ENCODE peak calls at places on chromosomes 2 and 18, in four cellular contexts. M is HL-60, F is GM12878, P is K562. S is an unnamed sample.

GRCh38 chr18:11125372-11126315 is 23.7 kb downstream of the PIEZO2 start:
- DNase-seq in F (no peak), M (no peak), P (no peak), S (no peak)

GRCh38 chr18:50401334-50401733 is 26.5 kb downstream of the SKA1 start:
- DNase-seq in F (no peak), P (no peak), M (no peak), S (no peak)

GRCh38 chr2:75960134-75961009 is 249.7 kb upstream of the GCFC2 start:
- DNase-seq in P (peak; percentile 52), F (no peak), M (no peak), S (no peak)

GRCh38 chr2:225165052-225165451 is 122.8 kb upstream of the DOCK10 start:
- DNase-seq in F (no peak), M (no peak), P (no peak), S (no peak)

GRCh38 chr2:46116616-46117015 is 180.6 kb upstream of the EPAS1 start:
- DNase-seq in F (no peak), M (no peak), P (no peak), S (no peak)

GRCh38 chr18:57113783-57114465 is 33.0 kb upstream of the BOD1L2 start:
- DNase-seq in P (no peak), F (no peak), M (no peak), S (no peak)

GRCh38 chr2:173448938-173449471 is 94.3 kb downstream of the CDCA7 start:
- DNase-seq in F (peak; percentile 34), P (peak; percentile 78), M (peak; percentile 52), S (peak; percentile 37)

GRCh38 chr2:151241224-151241623 is 20.4 kb downstream of the RBM43 start:
- DNase-seq in P (no peak), M (no peak), F (no peak), S (no peak)

GRCh38 chr2:1671916-1672315 is 72.4 kb downstream of the PXDN start:
- DNase-seq in P (no peak), M (no peak), F (no peak), S (no peak)

GRCh38 chr2:174704061-174704460 is 60.2 kb downstream of the CHRNA1 start:
- DNase-seq in F (no peak), P (no peak), M (peak; percentile 60), S (no peak)

DNA sequence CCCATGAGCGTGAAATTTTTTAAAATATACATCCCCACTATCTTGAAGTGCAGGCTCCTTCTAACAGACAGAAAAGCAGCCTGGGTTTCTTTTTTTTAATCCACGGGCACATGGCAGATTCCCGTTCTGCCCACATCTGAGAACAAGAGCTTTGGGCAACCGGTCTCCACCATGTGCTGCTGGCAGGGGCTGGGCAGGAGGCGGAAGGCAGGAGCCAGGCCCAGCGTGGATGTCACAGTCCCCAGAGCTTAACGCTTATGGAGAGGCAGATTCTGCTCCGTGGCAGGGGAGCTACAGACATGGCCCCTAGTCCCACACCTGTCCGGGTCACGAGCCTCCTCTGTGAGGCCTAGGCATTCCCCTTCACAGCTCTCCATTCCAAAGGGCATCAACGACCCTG is 503.0 kb upstream of the MYT1L start:
- DNase-seq in F (no peak), M (no peak), P (no peak), S (no peak)
- TF ChIP-seq SPI1 in F (no peak), M (no peak), P (no peak), S (no peak)

DNA sequence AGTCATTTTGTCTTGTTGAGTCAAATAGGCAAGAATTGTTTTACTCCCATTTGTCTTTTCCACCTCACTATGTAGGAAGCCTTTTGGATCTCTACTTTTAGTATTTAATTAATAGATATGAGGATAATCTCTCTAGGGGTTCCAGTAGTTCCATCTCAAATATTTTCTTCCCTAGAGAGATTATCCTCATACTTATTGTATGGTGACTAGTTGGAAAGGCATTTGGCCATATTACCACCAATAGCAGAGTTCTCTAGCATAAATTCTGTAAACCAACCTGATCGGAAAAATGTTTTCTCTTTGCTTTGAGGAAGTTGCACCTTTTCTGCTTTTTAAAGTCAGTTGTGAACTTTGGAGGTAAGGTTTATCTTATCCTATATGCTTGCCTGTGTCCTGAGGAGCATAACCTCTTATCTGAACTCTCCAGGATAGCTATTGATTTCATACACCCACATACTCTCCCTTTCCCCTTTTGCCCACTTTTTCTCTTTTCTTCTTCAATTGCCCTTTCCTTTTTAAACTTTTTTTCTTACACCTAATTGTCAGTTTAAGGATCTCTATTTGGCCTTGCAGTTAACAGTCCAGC is 100.8 kb downstream of the GALNT1 start:
- DNase-seq in P (peak; percentile 58), M (no peak), F (no peak), S (no peak)
- TF ChIP-seq SPI1 in P (no peak), M (no peak), F (no peak), S (no peak)

GRCh38 chr2:203814661-203815540 is 52.7 kb upstream of the CTLA4 start:
- DNase-seq in P (peak; percentile 48), F (no peak), M (peak; percentile 55), S (peak; percentile 30)
- TF ChIP-seq SPI1 in P (no peak), F (peak; percentile 25), M (peak; percentile 66), S (peak; percentile 44)

GRCh38 chr2:138997849-138998517 is 217.8 kb upstream of the NXPH2 start:
- DNase-seq in P (no peak), M (no peak), F (no peak), S (no peak)
- TF ChIP-seq SPI1 in P (no peak), M (no peak), F (no peak), S (no peak)

GRCh38 chr2:158317642-158318041 is 138.9 kb downstream of the CCDC148 start:
- DNase-seq in M (no peak), F (no peak), P (no peak), S (no peak)
- TF ChIP-seq SPI1 in M (no peak), F (no peak), P (no peak), S (no peak)

GRCh38 chr2:99622578-99622977 is 132.8 kb upstream of the REV1 start:
- DNase-seq in P (no peak), F (no peak), M (no peak), S (no peak)
- TF ChIP-seq SPI1 in P (no peak), F (no peak), M (no peak), S (no peak)

DNA sequence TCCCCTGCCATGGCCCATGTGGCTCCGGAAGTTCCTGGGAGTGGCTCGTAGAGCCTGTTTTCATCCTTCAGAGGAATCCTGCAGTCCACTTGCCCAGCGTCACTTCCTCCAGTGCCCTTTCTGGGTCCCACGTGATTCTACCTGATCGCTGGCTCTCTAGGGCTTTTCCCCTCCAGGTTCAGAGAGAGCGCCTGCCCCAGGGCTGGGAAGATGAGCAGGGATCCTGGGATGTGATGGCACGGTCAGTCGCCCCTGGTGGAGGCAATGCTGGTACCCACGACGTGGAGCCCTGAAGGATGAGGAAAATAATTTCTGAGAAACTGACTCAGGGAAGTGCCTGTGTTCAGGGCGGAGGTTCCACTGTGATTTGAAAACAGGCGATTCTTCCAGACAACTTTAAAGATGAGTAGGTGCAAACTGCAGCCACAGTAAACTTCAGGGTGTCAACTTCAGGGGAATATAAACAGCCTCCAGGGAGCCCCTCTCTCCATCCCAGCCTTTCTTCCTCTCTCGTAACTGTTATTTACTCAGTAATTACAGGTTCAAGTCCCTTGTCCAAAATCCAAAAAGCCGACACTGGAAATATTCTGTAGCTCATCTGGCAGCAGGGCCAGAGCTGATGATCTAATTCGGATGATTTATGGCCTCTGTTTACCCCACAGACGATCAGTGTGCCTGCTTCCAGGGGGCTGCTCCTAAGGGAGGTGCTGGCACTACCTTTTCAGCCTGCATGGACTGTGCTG is 105.9 kb downstream of the AGAP1 start:
- DNase-seq in M (no peak), P (no peak), F (no peak), S (no peak)
- TF ChIP-seq SPI1 in M (no peak), P (no peak), F (no peak), S (no peak)

S was measured in GM12891.